ENCODE peak calls at places on chromosome 5, in five cellular contexts. One of them, this sample, is unnamed.
A peak's percentile ranks its signal among the peaks of the same experiment; 100 is the strongest.

GRCh38 chr5:14901462-14902051 is 30.0 kb upstream of the ANKH start:
- DNase-seq in adrenal gland: peak; percentile 21
- DNase-seq in spleen: no peak
- DNase-seq in PC-9: no peak
- DNase-seq in pancreas: no peak
- DNase-seq in this sample: no peak

GRCh38 chr5:132472431-132472830 is 18.1 kb downstream of the IRF1 start:
- DNase-seq in adrenal gland: no peak
- DNase-seq in spleen: peak; percentile 59
- DNase-seq in PC-9: no peak
- DNase-seq in pancreas: no peak
- DNase-seq in this sample: no peak

GRCh38 chr5:107917983-107918382 is 247.2 kb upstream of the EFNA5 start:
- DNase-seq in adrenal gland: no peak
- DNase-seq in spleen: no peak
- DNase-seq in PC-9: no peak
- DNase-seq in pancreas: no peak
- DNase-seq in this sample: no peak

GRCh38 chr5:134003064-134003956 is 1.5 kb downstream of the VDAC1 start:
- DNase-seq in adrenal gland: no peak
- DNase-seq in spleen: peak; percentile 66
- DNase-seq in PC-9: no peak
- DNase-seq in pancreas: no peak
- DNase-seq in this sample: no peak

GRCh38 chr5:151238303-151238741 is 14.4 kb upstream of the CCDC69 start:
- DNase-seq in adrenal gland: no peak
- DNase-seq in spleen: peak; percentile 86
- DNase-seq in PC-9: no peak
- DNase-seq in pancreas: no peak
- DNase-seq in this sample: no peak

GRCh38 chr5:140925806-140926205 is 293 bp upstream of the PCDHAC1 start:
- DNase-seq in adrenal gland: no peak
- DNase-seq in spleen: no peak
- DNase-seq in PC-9: no peak
- DNase-seq in pancreas: no peak
- DNase-seq in this sample: no peak

GRCh38 chr5:15707631-15708030 is 207.7 kb downstream of the FBXL7 start:
- DNase-seq in adrenal gland: no peak
- DNase-seq in spleen: no peak
- DNase-seq in PC-9: no peak
- DNase-seq in pancreas: no peak
- DNase-seq in this sample: no peak

GRCh38 chr5:77867194-77867691 is 91.1 kb upstream of the TBCA start:
- DNase-seq in adrenal gland: no peak
- DNase-seq in spleen: no peak
- DNase-seq in PC-9: no peak
- DNase-seq in pancreas: no peak
- DNase-seq in this sample: no peak

GRCh38 chr5:133405275-133406034 is 206.9 kb downstream of the FSTL4 start:
- DNase-seq in adrenal gland: no peak
- DNase-seq in spleen: peak; percentile 15
- DNase-seq in PC-9: no peak
- DNase-seq in pancreas: no peak
- DNase-seq in this sample: no peak

GRCh38 chr5:137470921-137471220 is 28.3 kb downstream of the SPOCK1 start:
- DNase-seq in adrenal gland: no peak
- DNase-seq in spleen: no peak
- DNase-seq in PC-9: no peak
- DNase-seq in pancreas: no peak
- DNase-seq in this sample: no peak
- H3K27ac ChIP-seq in adrenal gland: no peak overlapping the region
- H3K27ac ChIP-seq in spleen: no peak overlapping the region
- H3K27ac ChIP-seq in PC-9: no peak overlapping the region
- H3K27ac ChIP-seq in pancreas: no peak overlapping the region
- H3K27ac ChIP-seq in this sample: no peak overlapping the region

GRCh38 chr5:2357309-2357708 is 394.2 kb downstream of the IRX2 start:
- DNase-seq in adrenal gland: no peak
- DNase-seq in spleen: no peak
- DNase-seq in PC-9: no peak
- DNase-seq in pancreas: no peak
- DNase-seq in this sample: no peak
- H3K27ac ChIP-seq in adrenal gland: no peak overlapping the region
- H3K27ac ChIP-seq in spleen: no peak overlapping the region
- H3K27ac ChIP-seq in PC-9: no peak overlapping the region
- H3K27ac ChIP-seq in pancreas: no peak overlapping the region
- H3K27ac ChIP-seq in this sample: no peak overlapping the region

GRCh38 chr5:157546456-157547100 is 29.0 kb downstream of the ADAM19 start:
- DNase-seq in adrenal gland: no peak
- DNase-seq in spleen: no peak
- DNase-seq in PC-9: no peak
- DNase-seq in pancreas: no peak
- DNase-seq in this sample: no peak
- H3K27ac ChIP-seq in adrenal gland: peak overlapping the region; percentile 0
- H3K27ac ChIP-seq in spleen: peak overlapping the region; percentile 91
- H3K27ac ChIP-seq in PC-9: no peak overlapping the region
- H3K27ac ChIP-seq in pancreas: no peak overlapping the region
- H3K27ac ChIP-seq in this sample: no peak overlapping the region

DNA sequence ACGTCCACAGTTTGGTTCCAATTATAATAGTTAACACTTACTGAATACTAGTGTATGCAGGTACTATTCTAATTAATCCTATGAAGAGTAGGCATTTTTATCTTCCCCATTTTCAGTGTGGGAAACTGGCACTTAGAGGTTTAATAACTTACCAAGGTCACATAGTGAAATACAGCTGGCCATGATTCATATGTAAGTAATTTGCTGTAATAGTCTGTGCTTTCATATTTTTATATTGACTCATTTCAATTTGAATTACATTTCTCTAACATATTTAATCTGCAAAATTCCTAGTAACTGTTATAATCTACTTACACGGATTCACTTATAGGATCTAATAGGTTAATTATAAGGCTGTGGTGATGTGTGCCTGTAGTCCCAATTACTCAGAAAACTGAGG is 19.4 kb downstream of the CCNH start:
- DNase-seq in adrenal gland: no peak
- DNase-seq in spleen: no peak
- DNase-seq in PC-9: no peak
- DNase-seq in pancreas: no peak
- DNase-seq in this sample: no peak
- H3K27ac ChIP-seq in adrenal gland: peak overlapping the region; percentile 79
- H3K27ac ChIP-seq in spleen: no peak overlapping the region
- H3K27ac ChIP-seq in PC-9: peak overlapping the region; percentile 56
- H3K27ac ChIP-seq in pancreas: peak overlapping the region; percentile 7
- H3K27ac ChIP-seq in this sample: peak overlapping the region; percentile 76

GRCh38 chr5:19369048-19369447 is 619.0 kb downstream of the CDH18 start:
- DNase-seq in adrenal gland: no peak
- DNase-seq in spleen: no peak
- DNase-seq in PC-9: no peak
- DNase-seq in pancreas: no peak
- DNase-seq in this sample: no peak
- H3K27ac ChIP-seq in adrenal gland: no peak overlapping the region
- H3K27ac ChIP-seq in spleen: no peak overlapping the region
- H3K27ac ChIP-seq in PC-9: no peak overlapping the region
- H3K27ac ChIP-seq in pancreas: no peak overlapping the region
- H3K27ac ChIP-seq in this sample: no peak overlapping the region

DNA sequence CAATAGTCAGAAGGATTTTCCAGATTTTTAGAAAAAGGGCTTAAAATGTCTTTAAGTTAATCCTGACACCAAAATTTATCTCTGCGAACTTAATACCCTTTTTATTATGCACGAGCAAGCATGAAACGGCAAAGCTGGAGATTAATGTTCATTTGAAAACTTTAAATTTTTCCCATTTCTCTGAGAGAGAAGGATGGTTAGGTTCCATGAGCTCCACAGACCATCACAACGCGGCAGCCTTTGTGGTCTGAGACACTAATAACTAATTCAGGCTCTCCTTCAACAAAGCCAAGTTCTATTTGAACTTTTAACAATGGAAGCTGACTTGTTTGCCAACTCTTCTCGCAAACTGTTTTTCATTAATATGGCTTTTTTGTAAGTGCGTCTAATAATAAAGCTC is 94.7 kb downstream of the MYO10 start:
- DNase-seq in adrenal gland: no peak
- DNase-seq in spleen: no peak
- DNase-seq in PC-9: no peak
- DNase-seq in pancreas: no peak
- DNase-seq in this sample: no peak
- H3K27ac ChIP-seq in adrenal gland: peak overlapping the region; percentile 29
- H3K27ac ChIP-seq in spleen: no peak overlapping the region
- H3K27ac ChIP-seq in PC-9: no peak overlapping the region
- H3K27ac ChIP-seq in pancreas: no peak overlapping the region
- H3K27ac ChIP-seq in this sample: no peak overlapping the region

DNA sequence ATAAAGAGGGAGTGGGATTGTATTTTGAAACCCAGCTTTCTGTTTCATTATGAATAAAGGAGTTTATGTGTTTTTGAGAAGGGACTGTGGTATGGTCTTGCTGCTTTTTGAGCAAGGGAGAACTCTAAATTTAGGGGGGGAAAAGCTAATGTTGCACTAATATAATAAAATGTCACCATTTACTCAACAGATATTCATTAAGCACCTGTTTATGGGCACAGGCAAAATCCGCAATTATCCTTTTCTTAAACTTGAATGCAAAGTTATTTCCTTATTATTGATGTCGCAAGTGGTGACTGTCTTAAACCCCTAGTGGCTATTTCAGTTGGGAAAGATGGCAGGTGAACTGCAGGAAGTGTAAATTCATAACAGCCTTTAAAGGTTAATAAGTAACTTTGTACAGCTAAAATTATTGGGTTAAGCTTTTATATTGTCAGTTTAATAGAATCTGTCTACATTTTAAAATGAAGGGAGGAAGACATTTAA is 1.5 kb downstream of the CDC42SE2 start:
- DNase-seq in adrenal gland: no peak
- DNase-seq in spleen: no peak
- DNase-seq in PC-9: no peak
- DNase-seq in pancreas: peak; percentile 36
- DNase-seq in this sample: no peak
- H3K27ac ChIP-seq in adrenal gland: no peak overlapping the region
- H3K27ac ChIP-seq in spleen: peak overlapping the region; percentile 98
- H3K27ac ChIP-seq in PC-9: no peak overlapping the region
- H3K27ac ChIP-seq in pancreas: peak overlapping the region; percentile 91
- H3K27ac ChIP-seq in this sample: peak overlapping the region; percentile 67

DNA sequence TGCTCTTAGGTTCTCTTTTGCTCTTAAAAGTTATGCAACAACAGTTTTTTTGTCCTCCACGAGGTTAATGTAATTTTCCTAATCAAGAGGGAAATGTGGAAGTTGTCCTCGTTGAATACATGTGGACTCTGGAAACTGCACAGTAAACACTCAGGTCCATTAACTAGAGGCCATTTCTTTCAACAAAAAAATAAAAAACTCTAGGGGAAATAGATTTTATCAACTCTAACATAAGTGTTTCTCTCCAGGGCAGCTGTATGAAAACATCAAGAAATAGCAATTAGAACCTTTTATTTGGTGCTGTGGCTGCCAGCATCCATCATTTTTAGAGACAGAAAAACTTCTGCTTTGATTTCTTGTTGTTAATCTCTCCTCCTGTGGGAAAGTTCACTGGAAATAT is 288.6 kb downstream of the ICE1 start:
- DNase-seq in adrenal gland: no peak
- DNase-seq in spleen: no peak
- DNase-seq in PC-9: no peak
- DNase-seq in pancreas: no peak
- DNase-seq in this sample: no peak
- H3K27ac ChIP-seq in adrenal gland: peak overlapping the region; percentile 75
- H3K27ac ChIP-seq in spleen: peak overlapping the region; percentile 29
- H3K27ac ChIP-seq in PC-9: no peak overlapping the region
- H3K27ac ChIP-seq in pancreas: no peak overlapping the region
- H3K27ac ChIP-seq in this sample: no peak overlapping the region

GRCh38 chr5:5979761-5980570 is 398.4 kb downstream of the MED10 start:
- DNase-seq in adrenal gland: no peak
- DNase-seq in spleen: no peak
- DNase-seq in PC-9: no peak
- DNase-seq in pancreas: no peak
- DNase-seq in this sample: no peak
- H3K27ac ChIP-seq in adrenal gland: no peak overlapping the region
- H3K27ac ChIP-seq in spleen: no peak overlapping the region
- H3K27ac ChIP-seq in PC-9: peak overlapping the region; percentile 51
- H3K27ac ChIP-seq in pancreas: no peak overlapping the region
- H3K27ac ChIP-seq in this sample: no peak overlapping the region

DNA sequence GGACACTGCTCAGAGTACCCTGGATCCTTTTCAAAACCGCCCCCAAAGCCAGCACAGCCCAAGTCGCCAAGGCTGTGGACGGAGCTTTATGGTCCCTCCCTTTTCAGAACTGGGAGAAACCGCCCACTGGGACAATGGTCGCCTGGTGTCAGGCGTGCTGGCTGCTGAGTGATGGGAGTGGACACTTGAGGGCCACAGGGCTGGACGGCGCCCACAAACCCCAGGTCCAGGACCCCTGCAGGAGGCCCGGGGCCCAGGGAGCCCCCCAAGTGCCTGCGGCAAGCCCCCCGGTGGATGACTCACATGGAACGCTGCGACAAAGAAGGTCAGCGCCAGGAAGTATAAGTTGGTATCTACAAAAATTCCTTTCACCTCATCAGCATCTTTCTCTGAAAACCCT is 10.9 kb downstream of the CLPTM1L start:
- DNase-seq in adrenal gland: no peak
- DNase-seq in spleen: peak; percentile 41
- DNase-seq in PC-9: no peak
- DNase-seq in pancreas: no peak
- DNase-seq in this sample: no peak
- H3K27ac ChIP-seq in adrenal gland: no peak overlapping the region
- H3K27ac ChIP-seq in spleen: no peak overlapping the region
- H3K27ac ChIP-seq in PC-9: no peak overlapping the region
- H3K27ac ChIP-seq in pancreas: no peak overlapping the region
- H3K27ac ChIP-seq in this sample: no peak overlapping the region